ENCODE peak calls at places on chromosome X, in four cellular contexts. Z is fibroblast of lung, O is psoas muscle, C is K562. J is an unnamed sample.
A peak's percentile ranks its signal among the peaks of the same experiment; 100 is the strongest.

GRCh38 chrX:24733111-24733510 is 39.4 kb downstream of the POLA1 start:
- DNase-seq in Z (no peak), O (no peak), C (no peak), J (peak; percentile 13)

GRCh38 chrX:67614414-67614813 is 70.6 kb downstream of the AR start:
- DNase-seq in Z (peak; percentile 55), O (no peak), C (no peak), J (peak; percentile 38)

GRCh38 chrX:113962338-113962737 is 621.5 kb upstream of the HTR2C start:
- DNase-seq in Z (no peak), O (no peak), C (no peak), J (no peak)

GRCh38 chrX:97828454-97828853 is 944.7 kb downstream of the RPA4 start:
- DNase-seq in Z (no peak), O (no peak), C (no peak), J (no peak)

GRCh38 chrX:39605866-39606265 is 491.9 kb downstream of the BCOR start:
- DNase-seq in Z (no peak), O (no peak), C (no peak), J (no peak)

GRCh38 chrX:109537324-109537665 is 651 bp downstream of the NXT2 start:
- DNase-seq in Z (peak; percentile 78), O (no peak), C (no peak), J (peak; percentile 80)

GRCh38 chrX:28120076-28120475 is 138.8 kb upstream of the DCAF8L1 start:
- DNase-seq in Z (no peak), O (no peak), C (no peak), J (peak; percentile 22)

GRCh38 chrX:16739574-16739973 is 20.2 kb downstream of the SYAP1 start:
- DNase-seq in Z (no peak), O (no peak), C (no peak), J (peak; percentile 46)

GRCh38 chrX:10119399-10119990 is 37.3 kb upstream of the CLCN4 start:
- DNase-seq in Z (peak; percentile 91), O (no peak), C (peak; percentile 63), J (peak; percentile 88)

GRCh38 chrX:153649178-153649914 is 2.3 kb downstream of the DUSP9 start:
- DNase-seq in Z (no peak), O (peak; percentile 60), C (peak; percentile 52), J (peak; percentile 21)

GRCh38 chrX:24603191-24603590 is 44.0 kb downstream of the PCYT1B start:
- DNase-seq in Z (no peak), O (no peak), C (no peak), J (no peak)

GRCh38 chrX:3576886-3577516 is 136.4 kb downstream of the PRKX start:
- DNase-seq in Z (peak; percentile 93), O (no peak), C (no peak), J (no peak)

GRCh38 chrX:84340981-84341380 is 153.0 kb upstream of the RPS6KA6 start:
- DNase-seq in Z (no peak), O (no peak), C (no peak), J (peak; percentile 3)

GRCh38 chrX:53263597-53264094 is 17.7 kb downstream of the IQSEC2 start:
- DNase-seq in Z (peak; percentile 13), O (no peak), C (peak; percentile 72), J (no peak)

GRCh38 chrX:138946941-138947340 is 235.4 kb upstream of the FGF13 start:
- DNase-seq in Z (no peak), O (no peak), C (no peak), J (no peak)

GRCh38 chrX:123884809-123885408 is 25.1 kb downstream of the XIAP start:
- DNase-seq in Z (peak; percentile 67), O (no peak), C (peak; percentile 26), J (peak; percentile 60)

GRCh38 chrX:107603433-107604159 is 24.7 kb upstream of the PRPS1 start:
- DNase-seq in Z (no peak), O (no peak), C (no peak), J (peak; percentile 39)

GRCh38 chrX:29634516-29634915 is 580.8 kb upstream of the MAGEB2 start:
- DNase-seq in Z (no peak), O (no peak), C (no peak), J (no peak)

GRCh38 chrX:2478546-2479419 is 22.0 kb downstream of the DHRSX start:
- DNase-seq in Z (no peak), O (no peak), C (no peak), J (no peak)

GRCh38 chrX:77003956-77004355 is 443.2 kb upstream of the FGF16 start:
- DNase-seq in Z (no peak), O (no peak), C (no peak), J (no peak)

GRCh38 chrX:40170830-40171512 is 73.2 kb upstream of the BCOR start:
- DNase-seq in Z (no peak), O (no peak), C (no peak), J (no peak)

GRCh38 chrX:13898084-13898483 is 81.2 kb upstream of the GPM6B start:
- DNase-seq in Z (peak; percentile 45), O (no peak), C (no peak), J (peak; percentile 58)

GRCh38 chrX:48025561-48025960 is 18.8 kb downstream of the SPACA5 start:
- DNase-seq in Z (peak; percentile 74), O (no peak), C (peak; percentile 35), J (peak; percentile 71)

GRCh38 chrX:24364326-24364725 is 3.9 kb downstream of the SUPT20HL1 start:
- DNase-seq in Z (no peak), O (no peak), C (no peak), J (no peak)

GRCh38 chrX:141669689-141670088 is 28.9 kb downstream of the SPANXD start:
- DNase-seq in Z (peak; percentile 42), O (no peak), C (no peak), J (no peak)

GRCh38 chrX:3757510-3758025 is 44.1 kb upstream of the PRKX start:
- DNase-seq in Z (no peak), O (no peak), C (no peak), J (no peak)

GRCh38 chrX:24241822-24242648 is 71.8 kb downstream of the SUPT20HL2 start:
- DNase-seq in Z (peak; percentile 49), O (no peak), C (peak; percentile 22), J (peak; percentile 57)

GRCh38 chrX:18994713-18995112 is 10.8 kb upstream of the PHKA2 start:
- DNase-seq in Z (peak; percentile 86), O (no peak), C (no peak), J (no peak)
- H3K4me1 ChIP-seq in Z (no peaks in the 10 kb centered on the region), O (no peaks in the 10 kb centered on the region), C (no peaks in the 10 kb centered on the region), J (no peaks in the 10 kb centered on the region)

GRCh38 chrX:7054219-7055206 is 93.0 kb upstream of the STS start:
- DNase-seq in Z (no peak), O (no peak), C (no peak), J (no peak)
- H3K4me1 ChIP-seq in Z (no peaks in the 10 kb centered on the region), O (peaks cover 15% of the 10 kb centered on the region), C (peaks cover 4% of the 10 kb centered on the region), J (no peaks in the 10 kb centered on the region)

GRCh38 chrX:68832101-68832416 is 3.2 kb downstream of the EFNB1 start:
- DNase-seq in Z (peak; percentile 75), O (peak; percentile 67), C (no peak), J (peak; percentile 53)
- H3K4me1 ChIP-seq in Z (no peaks in the 10 kb centered on the region), O (peaks cover 8% of the 10 kb centered on the region), C (peaks cover 22% of the 10 kb centered on the region), J (no peaks in the 10 kb centered on the region)

DNA sequence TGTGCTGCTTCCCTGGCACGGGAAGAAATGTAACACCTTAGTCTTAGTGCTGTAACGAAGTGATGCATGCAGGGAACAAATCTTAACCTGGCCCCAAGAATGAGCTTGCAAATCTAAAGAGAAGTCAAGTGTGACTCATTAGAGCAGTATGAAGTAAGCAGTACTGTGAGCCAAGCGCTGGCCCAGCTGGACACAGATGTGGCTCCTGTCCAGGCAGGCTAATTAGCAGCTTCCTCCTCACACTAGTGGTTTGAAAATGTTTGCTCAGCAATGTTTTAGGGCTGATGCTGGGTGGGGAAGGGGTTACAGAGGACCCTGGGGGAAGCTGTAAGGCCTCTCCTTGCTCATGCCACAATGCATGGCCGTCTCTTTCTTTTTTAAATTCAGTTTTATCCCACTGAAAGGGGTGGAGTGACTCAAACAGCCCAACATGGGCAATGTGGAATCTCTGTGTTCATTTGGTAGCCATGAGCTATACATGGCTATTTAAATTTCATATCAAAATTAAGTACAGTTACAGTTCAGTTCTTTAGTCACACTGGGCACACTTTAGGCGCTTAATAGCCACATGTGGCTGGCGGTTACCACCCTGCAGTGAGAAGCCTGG is 48.9 kb downstream of the MAP7D2 start:
- DNase-seq in Z (peak; percentile 83), O (peak; percentile 79), C (no peak), J (peak; percentile 86)
- H3K4me1 ChIP-seq in Z (peaks cover 3% of the 10 kb centered on the region), O (no peaks in the 10 kb centered on the region), C (no peaks in the 10 kb centered on the region), J (no peaks in the 10 kb centered on the region)

DNA sequence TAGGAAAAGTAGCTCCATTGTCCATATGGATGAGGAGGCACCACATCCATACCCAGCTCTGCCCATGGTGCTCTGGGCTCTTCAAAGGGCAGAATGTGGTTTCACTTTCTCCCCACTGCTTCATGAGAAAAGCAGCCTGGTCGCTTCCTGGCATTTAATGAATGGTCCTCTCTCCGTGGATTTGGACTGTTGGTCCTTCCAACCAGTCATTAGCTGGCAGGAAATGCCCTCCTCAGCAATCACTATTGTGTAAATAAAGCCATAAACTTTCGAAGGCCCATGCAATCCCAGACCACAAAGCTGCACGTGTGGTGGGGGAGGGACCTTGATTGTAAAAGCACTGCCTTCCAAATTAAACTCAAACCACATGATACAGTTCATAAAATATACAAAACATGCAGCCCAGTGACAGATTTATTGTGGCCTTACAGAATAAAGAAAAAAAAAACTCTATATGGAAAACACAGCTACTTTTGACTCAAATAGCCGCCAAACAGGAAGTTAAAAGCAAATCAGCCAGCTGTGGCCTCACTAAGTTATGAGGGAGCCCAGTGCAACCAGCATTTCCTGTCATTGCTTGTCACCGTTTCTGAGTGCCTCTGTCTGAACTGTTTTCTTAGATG is 8.1 kb downstream of the MBNL3 start:
- DNase-seq in Z (peak; percentile 87), O (no peak), C (no peak), J (peak; percentile 64)
- H3K4me1 ChIP-seq in Z (no peaks in the 10 kb centered on the region), O (no peaks in the 10 kb centered on the region), C (no peaks in the 10 kb centered on the region), J (peaks cover 9% of the 10 kb centered on the region)

GRCh38 chrX:50700921-50701320 is 113.1 kb downstream of the SHROOM4 start:
- DNase-seq in Z (no peak), O (no peak), C (no peak), J (peak; percentile 10)
- H3K4me1 ChIP-seq in Z (peaks cover 5% of the 10 kb centered on the region), O (no peaks in the 10 kb centered on the region), C (no peaks in the 10 kb centered on the region), J (no peaks in the 10 kb centered on the region)

GRCh38 chrX:68941385-68941952 is 112.6 kb downstream of the EFNB1 start:
- DNase-seq in Z (peak; percentile 73), O (no peak), C (no peak), J (no peak)
- H3K4me1 ChIP-seq in Z (peaks cover 16% of the 10 kb centered on the region), O (peaks cover under 1% of the 10 kb centered on the region), C (no peaks in the 10 kb centered on the region), J (peaks cover 11% of the 10 kb centered on the region)

DNA sequence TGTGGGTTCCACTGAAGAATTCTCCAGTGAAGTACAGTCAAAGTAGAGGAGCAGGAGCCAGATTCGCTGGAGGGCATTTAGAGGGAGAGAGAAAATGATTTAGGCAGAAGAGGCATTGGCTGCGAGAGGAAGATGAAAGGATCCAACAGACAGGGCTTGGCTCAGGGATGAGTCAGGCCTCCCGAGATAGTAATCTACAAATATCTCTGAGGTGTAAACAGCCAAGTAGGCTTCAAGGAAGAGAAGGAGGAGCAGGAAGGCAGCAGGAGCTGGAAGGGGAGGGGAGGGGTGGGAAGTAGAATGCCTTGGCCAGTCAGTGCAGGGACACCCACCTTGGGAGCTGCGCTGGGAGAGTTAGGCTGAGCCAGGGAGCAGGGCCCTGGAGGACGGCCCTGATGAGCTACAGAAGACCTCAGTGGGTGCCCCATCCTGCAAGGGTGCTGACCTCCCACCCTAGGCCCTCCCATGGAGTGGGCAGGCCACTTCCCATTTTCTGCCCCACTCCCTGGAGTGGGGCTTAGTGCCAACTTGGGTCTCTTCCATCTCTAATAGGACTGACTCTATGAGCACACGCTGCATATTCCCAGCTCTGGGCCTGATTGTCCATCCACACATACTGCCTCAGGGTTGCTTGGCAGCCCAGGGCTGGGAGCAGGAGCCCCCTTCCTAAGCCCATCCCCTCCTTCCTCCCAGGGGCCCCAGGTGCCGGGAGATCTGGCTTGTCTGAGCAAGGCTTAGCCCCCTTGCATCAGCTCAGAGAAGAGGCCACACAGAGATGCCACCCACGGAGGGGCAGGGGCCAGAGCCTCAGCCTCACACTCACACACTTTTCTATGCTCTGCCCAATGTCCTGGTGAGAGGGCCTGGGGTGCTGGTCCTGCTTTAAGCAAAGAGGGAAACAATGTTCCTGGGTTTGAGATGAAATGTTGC is 55.3 kb downstream of the PJA1 start:
- DNase-seq in Z (peak; percentile 31), O (no peak), C (peak; percentile 25), J (no peak)
- H3K4me1 ChIP-seq in Z (peaks cover 3% of the 10 kb centered on the region), O (peaks cover 5% of the 10 kb centered on the region), C (peaks cover 21% of the 10 kb centered on the region), J (peaks cover 21% of the 10 kb centered on the region)